ENCODE peak calls at places on chromosomes 3 and 15, in eight cellular contexts. W, C, P, I, H, R, Y and M are unnamed samples.

GRCh38 chr3:49883992-49884391 is 14.3 kb upstream of the CAMKV start:
- DNase-seq in W (no peak), C (no peak), P (no peak), I (no peak), H (no peak), R (no peak), Y (no peak), M (no peak)

GRCh38 chr3:110542552-110543164 is 529.0 kb upstream of the NECTIN3 start:
- DNase-seq in W (no peak), C (no peak), P (no peak), I (no peak), H (peak), R (no peak), Y (no peak), M (no peak)

GRCh38 chr15:100167884-100168375 is 173.8 kb downstream of the ADAMTS17 start:
- DNase-seq in W (no peak), C (no peak), P (no peak), I (no peak), H (no peak), R (no peak), Y (no peak), M (no peak)

GRCh38 chr3:30664449-30664848 is 58.0 kb downstream of the TGFBR2 start:
- DNase-seq in W (no peak), C (no peak), P (no peak), I (no peak), H (no peak), R (no peak), Y (no peak), M (no peak)

GRCh38 chr3:47874913-47875312 is 72.0 kb downstream of the DHX30 start:
- DNase-seq in W (no peak), C (no peak), P (no peak), I (no peak), H (no peak), R (no peak), Y (no peak), M (no peak)

GRCh38 chr15:90413411-90414379 is 25.7 kb downstream of the IQGAP1 start:
- DNase-seq in W (no peak), C (no peak), P (no peak), I (no peak), H (no peak), R (no peak), Y (no peak), M (no peak)

GRCh38 chr3:38347421-38348200 is 1.0 kb downstream of the XYLB start:
- DNase-seq in W (no peak), C (no peak), P (no peak), I (no peak), H (no peak), R (no peak), Y (no peak), M (no peak)

GRCh38 chr3:56799251-56799882 is 2.4 kb downstream of the ARHGEF3 start:
- DNase-seq in W (peak), C (no peak), P (no peak), I (no peak), H (no peak), R (no peak), Y (peak), M (no peak)

GRCh38 chr3:163129287-163129686 is 1632.7 kb downstream of the OTOL1 start:
- DNase-seq in W (no peak), C (no peak), P (no peak), I (no peak), H (no peak), R (no peak), Y (no peak), M (no peak)

GRCh38 chr3:142568393-142569017 is 10.0 kb downstream of the ATR start:
- DNase-seq in W (no peak), C (no peak), P (no peak), I (no peak), H (no peak), R (no peak), Y (no peak), M (no peak)

GRCh38 chr3:29582310-29582709 is 301.4 kb downstream of the RBMS3 start:
- DNase-seq in W (no peak), C (no peak), P (no peak), I (no peak), H (no peak), R (no peak), Y (no peak), M (no peak)

GRCh38 chr15:57256941-57257340 is 119.4 kb upstream of the CGNL1 start:
- DNase-seq in W (no peak), C (no peak), P (no peak), I (no peak), H (no peak), R (no peak), Y (no peak), M (no peak)

GRCh38 chr3:45642731-45643152 is 46.5 kb upstream of the SACM1L start:
- DNase-seq in W (no peak), C (no peak), P (peak), I (no peak), H (no peak), R (no peak), Y (no peak), M (no peak)

GRCh38 chr3:107740992-107741896 is 218.5 kb downstream of the BBX start:
- DNase-seq in W (no peak), C (no peak), P (no peak), I (no peak), H (peak), R (no peak), Y (peak), M (no peak)

GRCh38 chr3:14768881-14769280 is 49.9 kb upstream of the FGD5 start:
- DNase-seq in W (no peak), C (no peak), P (no peak), I (no peak), H (no peak), R (no peak), Y (no peak), M (no peak)

GRCh38 chr3:30456263-30456662 is 150.1 kb upstream of the TGFBR2 start:
- DNase-seq in W (no peak), C (no peak), P (no peak), I (no peak), H (no peak), R (no peak), Y (no peak), M (no peak)

GRCh38 chr15:89090791-89091666 is 2.8 kb downstream of the ABHD2 start:
- DNase-seq in W (peak), C (peak), P (peak), I (no peak), H (peak), R (peak), Y (peak), M (no peak)

GRCh38 chr15:44064706-44065105 is 130.4 kb downstream of the FRMD5 start:
- DNase-seq in W (no peak), C (no peak), P (no peak), I (no peak), H (no peak), R (no peak), Y (no peak), M (no peak)